ENCODE peak calls at places on chromosome 21, in six cellular contexts. D, Y, T, B, W and G are unnamed samples.

GRCh38 chr21:27674037-27674436 is 707.1 kb upstream of the ADAMTS5 start:
- DNase-seq in D (no peak), Y (peak), T (peak), B (no peak), W (no peak), G (no peak)

GRCh38 chr21:32425628-32426027 is 13.1 kb downstream of the EVA1C start:
- DNase-seq in D (no peak), Y (no peak), T (no peak), B (no peak), W (no peak), G (no peak)

GRCh38 chr21:38140192-38140905 is 116.4 kb upstream of the KCNJ15 start:
- DNase-seq in D (no peak), Y (peak), T (peak), B (no peak), W (no peak), G (no peak)

GRCh38 chr21:46621457-46622182 is 13.9 kb upstream of the PRMT2 start:
- DNase-seq in D (no peak), Y (no peak), T (no peak), B (no peak), W (no peak), G (no peak)

GRCh38 chr21:39175154-39175553 is 8.1 kb downstream of the PSMG1 start:
- DNase-seq in D (no peak), Y (peak), T (peak), B (no peak), W (no peak), G (no peak)

GRCh38 chr21:31875424-31876097 is 2.7 kb downstream of the HUNK start:
- DNase-seq in D (no peak), Y (peak), T (no peak), B (no peak), W (no peak), G (no peak)

GRCh38 chr21:28754127-28754611 is 238.5 kb downstream of the LTN1 start:
- DNase-seq in D (no peak), Y (peak), T (no peak), B (peak), W (no peak), G (no peak)

GRCh38 chr21:38120984-38121855 is 135.6 kb upstream of the KCNJ15 start:
- DNase-seq in D (no peak), Y (no peak), T (no peak), B (no peak), W (no peak), G (no peak)

GRCh38 chr21:37737497-37737896 is 178.8 kb downstream of the KCNJ6 start:
- DNase-seq in D (no peak), Y (no peak), T (peak), B (no peak), W (no peak), G (no peak)

GRCh38 chr21:38806153-38806941 is 618 bp downstream of the ETS2 start:
- DNase-seq in D (no peak), Y (no peak), T (no peak), B (no peak), W (no peak), G (peak)

GRCh38 chr21:23809573-23809972 is 1797.7 kb downstream of the MRPL39 start:
- DNase-seq in D (no peak), Y (no peak), T (no peak), B (no peak), W (no peak), G (no peak)

GRCh38 chr21:26112127-26112742 is 58.3 kb downstream of the APP start:
- DNase-seq in D (no peak), Y (no peak), T (no peak), B (no peak), W (no peak), G (no peak)

GRCh38 chr21:27406297-27407009 is 439.6 kb upstream of the ADAMTS5 start:
- DNase-seq in D (no peak), Y (peak), T (peak), B (peak), W (no peak), G (no peak)

GRCh38 chr21:44072111-44072510 is 35.1 kb upstream of the PWP2 start:
- DNase-seq in D (no peak), Y (no peak), T (no peak), B (no peak), W (no peak), G (no peak)
- H2BK15ac ChIP-seq in D (no peak), Y (no peak), T (no peak), B (no peak), W (no peak), G (no peak)

GRCh38 chr21:40243676-40244075 is 376.4 kb downstream of the PCP4 start:
- DNase-seq in D (no peak), Y (no peak), T (no peak), B (no peak), W (no peak), G (no peak)

GRCh38 chr21:40245021-40245420 is 377.8 kb downstream of the PCP4 start:
- DNase-seq in D (no peak), Y (no peak), T (no peak), B (no peak), W (no peak), G (no peak)

GRCh38 chr21:40242586-40242985 is 375.3 kb downstream of the PCP4 start:
- DNase-seq in D (no peak), Y (no peak), T (no peak), B (no peak), W (no peak), G (no peak)
- H4K8ac ChIP-seq in D (no peak), Y (no peak), T (no peak), B (no peak), W (no peak), G (no peak)

DNA sequence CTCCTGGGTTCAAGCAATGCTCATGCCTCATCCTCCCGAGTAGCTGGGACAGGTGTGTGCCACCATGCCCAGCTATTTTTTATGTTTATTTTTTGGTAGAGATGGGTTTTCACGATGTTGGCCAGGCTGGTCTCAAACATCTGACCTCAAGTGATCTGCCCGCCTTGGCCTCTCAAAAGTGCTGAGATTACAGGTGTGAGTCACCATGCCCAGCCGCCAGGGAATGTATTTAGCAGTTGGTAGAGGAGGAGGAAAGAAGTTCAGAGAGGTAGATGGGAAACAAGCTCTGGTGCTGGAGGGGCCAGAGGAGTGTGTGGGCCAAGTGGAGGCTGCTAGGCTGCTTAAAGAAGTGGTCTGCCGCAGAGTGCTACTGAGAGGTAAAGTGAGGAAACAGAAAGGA is 6.0 kb downstream of the DOP1B start:
- DNase-seq in D (no peak), Y (no peak), T (no peak), B (no peak), W (no peak), G (no peak)
- H2BK15ac ChIP-seq in D (no peak), Y (no peak), T (no peak), B (no peak), W (no peak), G (no peak)

DNA sequence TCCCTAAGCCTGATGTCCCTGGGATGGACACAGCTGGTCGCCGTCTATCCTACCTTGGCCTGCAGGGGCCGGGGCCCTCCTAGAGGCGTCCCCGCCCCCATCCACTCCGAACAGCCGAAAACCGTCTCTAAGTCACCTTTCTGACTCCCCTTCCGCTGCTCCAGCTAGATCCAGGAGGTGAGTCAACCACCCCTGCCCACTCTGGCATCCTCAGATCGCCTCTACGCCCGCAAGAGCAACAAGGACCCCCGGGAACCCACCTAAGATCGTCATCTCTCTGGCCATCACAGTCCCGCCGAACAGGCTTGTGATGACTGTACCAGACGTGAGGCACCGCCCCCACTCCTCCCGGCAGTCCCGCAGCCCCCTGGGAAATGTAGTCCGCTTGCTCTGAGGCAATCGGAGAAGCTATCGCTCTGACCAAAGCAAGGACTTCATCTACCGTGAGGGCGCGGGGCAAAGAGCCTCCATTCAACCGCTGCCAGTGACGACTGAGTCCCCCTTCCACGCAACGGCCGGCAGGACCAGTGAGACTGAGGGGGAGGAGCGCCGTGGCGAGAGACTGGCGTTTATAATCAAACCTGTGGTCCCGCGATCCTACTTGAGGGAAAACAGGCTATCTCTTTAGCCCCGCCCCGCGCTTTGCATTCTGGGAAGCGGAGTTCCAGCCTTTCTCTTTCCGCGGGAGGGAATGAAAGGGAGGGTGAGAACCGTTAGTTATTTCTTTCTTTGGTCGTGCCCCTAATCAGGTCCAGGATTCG is at the start of gene HSPA13:
- DNase-seq in D (peak), Y (peak), T (peak), B (peak), W (peak), G (peak)
- H4K8ac ChIP-seq in D (no peak), Y (peak), T (peak), B (no peak), W (peak), G (no peak)

GRCh38 chr21:35211767-35212166 is 162.7 kb upstream of the RUNX1 start:
- DNase-seq in D (no peak), Y (peak), T (no peak), B (no peak), W (no peak), G (no peak)
- H2BK15ac ChIP-seq in D (no peak), Y (peak), T (no peak), B (no peak), W (no peak), G (no peak)

GRCh38 chr21:44984428-44984791 is 44.6 kb downstream of the SLX9 start:
- DNase-seq in D (no peak), Y (no peak), T (no peak), B (no peak), W (no peak), G (no peak)
- H4K8ac ChIP-seq in D (no peak), Y (no peak), T (no peak), B (no peak), W (no peak), G (no peak)

GRCh38 chr21:18245493-18245967 is 897 bp downstream of the CHODL start:
- DNase-seq in D (no peak), Y (no peak), T (peak), B (peak), W (no peak), G (peak)
- H2BK15ac ChIP-seq in D (no peak), Y (no peak), T (no peak), B (no peak), W (no peak), G (no peak)

GRCh38 chr21:33850401-33850800 is 65.2 kb downstream of the ATP5PO start:
- DNase-seq in D (no peak), Y (no peak), T (no peak), B (no peak), W (no peak), G (no peak)

GRCh38 chr21:33846141-33846540 is 69.5 kb downstream of the ATP5PO start:
- DNase-seq in D (no peak), Y (no peak), T (no peak), B (no peak), W (no peak), G (no peak)

GRCh38 chr21:33847586-33848251 is 67.9 kb downstream of the ATP5PO start:
- DNase-seq in D (no peak), Y (no peak), T (no peak), B (no peak), W (no peak), G (no peak)

GRCh38 chr21:33849839-33850238 is 65.8 kb downstream of the ATP5PO start:
- DNase-seq in D (no peak), Y (no peak), T (no peak), B (no peak), W (no peak), G (no peak)

GRCh38 chr21:33848252-33848953 is 67.2 kb downstream of the ATP5PO start:
- DNase-seq in D (no peak), Y (no peak), T (no peak), B (no peak), W (no peak), G (no peak)
- H4K8ac ChIP-seq in D (no peak), Y (no peak), T (no peak), B (no peak), W (no peak), G (no peak)

DNA sequence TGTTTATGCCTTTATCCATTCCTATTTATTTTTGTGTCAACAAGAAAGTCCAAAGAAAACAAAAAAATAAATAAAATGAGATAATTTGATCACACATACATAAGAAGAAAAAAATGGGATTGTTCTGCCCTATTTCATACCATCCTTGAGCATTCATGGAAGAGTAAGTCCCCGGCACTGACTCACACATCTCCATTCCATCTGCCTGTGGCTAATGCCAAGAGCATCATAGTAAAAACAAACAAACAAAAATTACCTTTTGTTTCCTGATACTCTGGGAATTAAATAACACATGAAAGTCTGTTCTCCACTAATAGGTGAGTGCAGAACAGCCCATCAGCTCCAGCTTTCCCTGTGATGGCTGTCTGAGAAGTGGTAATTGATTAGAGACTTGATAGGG is 48.1 kb upstream of the BACE2 start:
- DNase-seq in D (no peak), Y (no peak), T (no peak), B (no peak), W (no peak), G (no peak)
- H2BK15ac ChIP-seq in D (no peak), Y (no peak), T (no peak), B (no peak), W (no peak), G (no peak)

GRCh38 chr21:42779431-42779861 is 99.9 kb downstream of the WDR4 start:
- DNase-seq in D (no peak), Y (no peak), T (no peak), B (peak), W (no peak), G (no peak)
- H4K8ac ChIP-seq in D (no peak), Y (no peak), T (no peak), B (no peak), W (peak), G (no peak)